ENCODE peak calls at places on chromosomes 2 and 18, in seven cellular contexts. One of them, this sample, is unnamed.

GRCh38 chr2:12931211-12931844 is 214.6 kb downstream of the TRIB2 start:
- DNase-seq in stomach: no peak
- DNase-seq in GM12878: no peak
- DNase-seq in cardiac muscle cell: peak
- DNase-seq in Calu3: peak
- DNase-seq in lower lobe of right lung: no peak
- DNase-seq in B cell: peak
- DNase-seq in this sample: peak

GRCh38 chr2:178484245-178485041 is 4.2 kb downstream of the PLEKHA3 start:
- DNase-seq in Calu3: peak
- DNase-seq in cardiac muscle cell: no peak
- DNase-seq in lower lobe of right lung: no peak
- DNase-seq in GM12878: no peak
- DNase-seq in stomach: peak
- DNase-seq in B cell: no peak
- DNase-seq in this sample: no peak

GRCh38 chr2:24080721-24081120 is 3.9 kb downstream of the TP53I3 start:
- DNase-seq in stomach: no peak
- DNase-seq in GM12878: no peak
- DNase-seq in cardiac muscle cell: no peak
- DNase-seq in Calu3: no peak
- DNase-seq in B cell: no peak
- DNase-seq in lower lobe of right lung: no peak
- DNase-seq in this sample: no peak

GRCh38 chr2:16043192-16043591 is 102.8 kb downstream of the MYCN start:
- DNase-seq in cardiac muscle cell: no peak
- DNase-seq in GM12878: no peak
- DNase-seq in Calu3: no peak
- DNase-seq in lower lobe of right lung: no peak
- DNase-seq in stomach: no peak
- DNase-seq in B cell: no peak
- DNase-seq in this sample: no peak

GRCh38 chr2:10188211-10188610 is 65.7 kb downstream of the RRM2 start:
- DNase-seq in cardiac muscle cell: no peak
- DNase-seq in Calu3: no peak
- DNase-seq in GM12878: no peak
- DNase-seq in stomach: peak
- DNase-seq in lower lobe of right lung: no peak
- DNase-seq in B cell: no peak
- DNase-seq in this sample: no peak

GRCh38 chr2:3637311-3637675 is 20.7 kb upstream of the ALLC start:
- DNase-seq in lower lobe of right lung: no peak
- DNase-seq in B cell: no peak
- DNase-seq in GM12878: no peak
- DNase-seq in stomach: peak
- DNase-seq in cardiac muscle cell: no peak
- DNase-seq in Calu3: no peak
- DNase-seq in this sample: no peak

GRCh38 chr2:207418422-207418821 is 111.3 kb upstream of the CREB1 start:
- DNase-seq in cardiac muscle cell: no peak
- DNase-seq in stomach: no peak
- DNase-seq in lower lobe of right lung: no peak
- DNase-seq in GM12878: no peak
- DNase-seq in B cell: no peak
- DNase-seq in Calu3: no peak
- DNase-seq in this sample: no peak

GRCh38 chr18:62812891-62813290 is 97.5 kb downstream of the PHLPP1 start:
- DNase-seq in stomach: no peak
- DNase-seq in Calu3: no peak
- DNase-seq in cardiac muscle cell: no peak
- DNase-seq in lower lobe of right lung: no peak
- DNase-seq in GM12878: no peak
- DNase-seq in B cell: no peak
- DNase-seq in this sample: no peak

GRCh38 chr2:120797421-120798289 is 62.0 kb downstream of the GLI2 start:
- DNase-seq in stomach: no peak
- DNase-seq in B cell: no peak
- DNase-seq in Calu3: no peak
- DNase-seq in GM12878: no peak
- DNase-seq in lower lobe of right lung: no peak
- DNase-seq in cardiac muscle cell: no peak
- DNase-seq in this sample: no peak

GRCh38 chr18:79203017-79203605 is 133.9 kb downstream of the ATP9B start:
- DNase-seq in B cell: no peak
- DNase-seq in stomach: no peak
- DNase-seq in GM12878: no peak
- DNase-seq in lower lobe of right lung: no peak
- DNase-seq in cardiac muscle cell: no peak
- DNase-seq in Calu3: peak
- DNase-seq in this sample: no peak

GRCh38 chr18:3411327-3411726 is 38.6 kb upstream of the TGIF1 start:
- DNase-seq in GM12878: no peak
- DNase-seq in B cell: no peak
- DNase-seq in stomach: no peak
- DNase-seq in cardiac muscle cell: no peak
- DNase-seq in Calu3: no peak
- DNase-seq in lower lobe of right lung: no peak
- DNase-seq in this sample: no peak

GRCh38 chr2:60641866-60642788 is 88.7 kb upstream of the BCL11A start:
- DNase-seq in B cell: no peak
- DNase-seq in stomach: peak
- DNase-seq in lower lobe of right lung: no peak
- DNase-seq in cardiac muscle cell: peak
- DNase-seq in Calu3: peak
- DNase-seq in GM12878: no peak
- DNase-seq in this sample: peak

GRCh38 chr2:134323777-134324176 is 69.9 kb downstream of the MGAT5 start:
- DNase-seq in B cell: no peak
- DNase-seq in Calu3: no peak
- DNase-seq in GM12878: no peak
- DNase-seq in stomach: no peak
- DNase-seq in cardiac muscle cell: no peak
- DNase-seq in lower lobe of right lung: no peak
- DNase-seq in this sample: no peak

GRCh38 chr18:22977847-22978701 is 44.9 kb downstream of the RBBP8 start:
- DNase-seq in cardiac muscle cell: no peak
- DNase-seq in Calu3: peak
- DNase-seq in GM12878: no peak
- DNase-seq in B cell: no peak
- DNase-seq in stomach: no peak
- DNase-seq in lower lobe of right lung: no peak
- DNase-seq in this sample: no peak

GRCh38 chr2:2452961-2453360 is 121.9 kb upstream of the MYT1L start:
- DNase-seq in cardiac muscle cell: no peak
- DNase-seq in lower lobe of right lung: no peak
- DNase-seq in B cell: no peak
- DNase-seq in stomach: no peak
- DNase-seq in Calu3: no peak
- DNase-seq in GM12878: no peak
- DNase-seq in this sample: no peak

GRCh38 chr2:152050345-152050744 is 48.5 kb downstream of the CACNB4 start:
- DNase-seq in GM12878: no peak
- DNase-seq in Calu3: no peak
- DNase-seq in lower lobe of right lung: no peak
- DNase-seq in stomach: no peak
- DNase-seq in cardiac muscle cell: no peak
- DNase-seq in B cell: no peak
- DNase-seq in this sample: no peak

GRCh38 chr2:158676696-158677095 is 118.4 kb upstream of the DAPL1 start:
- DNase-seq in GM12878: no peak
- DNase-seq in cardiac muscle cell: no peak
- DNase-seq in Calu3: no peak
- DNase-seq in B cell: no peak
- DNase-seq in lower lobe of right lung: no peak
- DNase-seq in stomach: no peak
- DNase-seq in this sample: no peak

GRCh38 chr2:131154647-131155046 is 49.5 kb downstream of the PLEKHB2 start:
- DNase-seq in B cell: no peak
- DNase-seq in lower lobe of right lung: no peak
- DNase-seq in stomach: no peak
- DNase-seq in cardiac muscle cell: no peak
- DNase-seq in GM12878: no peak
- DNase-seq in Calu3: no peak
- DNase-seq in this sample: no peak

GRCh38 chr2:11248-11941 is 34.9 kb downstream of the FAM110C start:
- DNase-seq in stomach: peak
- DNase-seq in GM12878: no peak
- DNase-seq in cardiac muscle cell: no peak
- DNase-seq in lower lobe of right lung: peak
- DNase-seq in B cell: no peak
- DNase-seq in Calu3: peak
- DNase-seq in this sample: no peak

GRCh38 chr18:68826111-68826510 is 28.2 kb downstream of the CCDC102B start:
- DNase-seq in lower lobe of right lung: no peak
- DNase-seq in stomach: no peak
- DNase-seq in Calu3: no peak
- DNase-seq in GM12878: no peak
- DNase-seq in B cell: no peak
- DNase-seq in cardiac muscle cell: no peak
- DNase-seq in this sample: no peak
- TF ChIP-seq CTCF in lower lobe of right lung: no peak
- TF ChIP-seq CTCF in stomach: no peak
- TF ChIP-seq CTCF in Calu3: no peak
- TF ChIP-seq CTCF in GM12878: no peak
- TF ChIP-seq CTCF in B cell: no peak
- TF ChIP-seq CTCF in cardiac muscle cell: no peak
- TF ChIP-seq CTCF in this sample: no peak

GRCh38 chr2:174750923-174751441 is 13.3 kb downstream of the CHRNA1 start:
- DNase-seq in stomach: no peak
- DNase-seq in cardiac muscle cell: no peak
- DNase-seq in Calu3: no peak
- DNase-seq in B cell: peak
- DNase-seq in lower lobe of right lung: no peak
- DNase-seq in GM12878: peak
- DNase-seq in this sample: no peak
- TF ChIP-seq CTCF in stomach: no peak
- TF ChIP-seq CTCF in cardiac muscle cell: no peak
- TF ChIP-seq CTCF in Calu3: no peak
- TF ChIP-seq CTCF in B cell: peak
- TF ChIP-seq CTCF in lower lobe of right lung: no peak
- TF ChIP-seq CTCF in GM12878: peak
- TF ChIP-seq CTCF in this sample: no peak

DNA sequence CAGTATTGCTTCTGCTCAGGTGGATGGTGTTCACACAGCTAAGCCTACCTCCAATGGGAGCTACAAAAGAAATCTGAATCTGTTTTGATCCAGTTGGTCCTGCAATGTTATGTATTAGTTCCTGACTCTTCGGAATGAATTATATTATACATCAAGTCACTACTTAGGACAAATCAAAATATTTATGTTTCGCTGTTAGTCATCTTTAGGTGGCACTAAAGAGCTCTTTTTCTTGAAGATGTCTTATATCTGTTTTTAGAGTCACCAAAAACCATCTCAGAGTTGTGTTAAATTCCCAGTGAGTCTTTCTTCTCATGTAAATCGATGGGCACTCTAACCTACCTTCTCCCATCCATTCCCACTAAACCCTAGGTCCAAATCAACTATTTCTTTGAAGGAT is 2.2 kb downstream of the DNER start:
- DNase-seq in Calu3: no peak
- DNase-seq in B cell: no peak
- DNase-seq in stomach: no peak
- DNase-seq in lower lobe of right lung: no peak
- DNase-seq in cardiac muscle cell: no peak
- DNase-seq in GM12878: no peak
- DNase-seq in this sample: no peak
- TF ChIP-seq CTCF in Calu3: peak
- TF ChIP-seq CTCF in B cell: no peak
- TF ChIP-seq CTCF in stomach: no peak
- TF ChIP-seq CTCF in lower lobe of right lung: no peak
- TF ChIP-seq CTCF in cardiac muscle cell: no peak
- TF ChIP-seq CTCF in GM12878: no peak
- TF ChIP-seq CTCF in this sample: no peak

DNA sequence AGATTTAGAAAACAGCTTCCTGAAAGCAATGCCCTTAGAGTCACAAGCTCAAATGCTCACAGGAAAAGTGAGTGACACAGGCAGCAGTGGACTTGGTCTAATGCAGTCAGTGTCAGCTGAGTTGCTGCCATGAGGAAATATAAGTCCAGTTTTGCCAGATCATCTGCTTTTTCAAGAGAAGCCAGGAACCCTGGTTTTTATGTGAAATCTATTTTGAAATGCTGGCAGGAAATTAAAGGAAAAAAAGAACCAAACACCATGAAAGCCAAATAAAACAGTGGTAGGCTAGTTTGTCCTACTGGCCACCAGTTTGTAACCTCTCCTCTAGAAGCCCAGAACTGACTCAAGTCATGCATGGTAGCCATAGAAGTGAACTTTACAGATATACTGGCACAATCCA is 109.2 kb downstream of the THADA start:
- DNase-seq in stomach: no peak
- DNase-seq in Calu3: no peak
- DNase-seq in B cell: no peak
- DNase-seq in cardiac muscle cell: no peak
- DNase-seq in lower lobe of right lung: no peak
- DNase-seq in GM12878: no peak
- DNase-seq in this sample: no peak
- TF ChIP-seq CTCF in stomach: no peak
- TF ChIP-seq CTCF in Calu3: no peak
- TF ChIP-seq CTCF in B cell: no peak
- TF ChIP-seq CTCF in cardiac muscle cell: no peak
- TF ChIP-seq CTCF in lower lobe of right lung: no peak
- TF ChIP-seq CTCF in GM12878: no peak
- TF ChIP-seq CTCF in this sample: no peak

DNA sequence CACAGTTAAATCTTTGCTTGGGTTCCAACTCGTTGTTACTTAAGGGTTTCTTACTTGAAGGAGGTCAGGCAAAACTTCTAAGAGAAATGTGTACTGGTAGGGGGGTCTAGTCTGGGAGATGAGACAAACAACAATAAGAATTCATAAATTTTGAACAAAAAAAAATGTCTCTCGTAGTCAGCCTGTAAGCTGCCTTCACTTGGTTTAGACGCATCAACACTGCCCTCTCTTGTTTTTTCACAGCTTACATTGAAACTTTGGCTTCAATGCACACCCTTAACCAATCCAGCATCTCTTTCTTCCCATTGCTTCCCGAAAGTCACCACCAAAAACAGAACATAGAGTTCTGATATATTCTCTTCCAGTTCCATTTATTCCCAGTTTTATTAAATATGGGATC is 576.4 kb upstream of the PIK3C3 start:
- DNase-seq in stomach: no peak
- DNase-seq in B cell: no peak
- DNase-seq in cardiac muscle cell: peak
- DNase-seq in GM12878: no peak
- DNase-seq in Calu3: no peak
- DNase-seq in lower lobe of right lung: no peak
- DNase-seq in this sample: no peak
- TF ChIP-seq CTCF in stomach: no peak
- TF ChIP-seq CTCF in B cell: no peak
- TF ChIP-seq CTCF in cardiac muscle cell: peak
- TF ChIP-seq CTCF in GM12878: no peak
- TF ChIP-seq CTCF in Calu3: no peak
- TF ChIP-seq CTCF in lower lobe of right lung: no peak
- TF ChIP-seq CTCF in this sample: no peak

DNA sequence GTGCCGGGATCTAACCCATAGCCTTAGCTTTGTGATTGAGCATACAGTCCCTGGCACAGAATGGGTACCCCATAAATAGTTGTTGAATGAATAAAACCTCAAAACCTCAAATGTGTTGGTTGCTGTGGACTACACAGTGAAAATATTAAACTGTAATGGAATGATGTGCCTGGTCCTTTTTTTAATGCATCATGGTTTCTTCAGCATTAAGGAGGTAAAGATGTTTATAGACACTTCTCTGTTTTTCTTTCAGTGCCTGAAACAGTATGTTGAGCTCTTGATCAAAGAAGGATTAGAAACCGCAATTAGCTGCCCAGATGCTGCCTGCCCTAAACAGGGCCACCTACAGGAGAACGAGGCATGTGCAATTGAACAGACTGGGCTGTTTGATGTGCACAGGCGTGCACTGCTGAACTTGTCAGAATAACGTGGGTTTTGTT is 97.0 kb downstream of the RNF144A start:
- DNase-seq in Calu3: no peak
- DNase-seq in cardiac muscle cell: peak
- DNase-seq in GM12878: no peak
- DNase-seq in B cell: peak
- DNase-seq in stomach: no peak
- DNase-seq in lower lobe of right lung: no peak
- DNase-seq in this sample: peak
- TF ChIP-seq CTCF in Calu3: no peak
- TF ChIP-seq CTCF in cardiac muscle cell: peak
- TF ChIP-seq CTCF in GM12878: peak
- TF ChIP-seq CTCF in B cell: peak
- TF ChIP-seq CTCF in stomach: no peak
- TF ChIP-seq CTCF in lower lobe of right lung: peak
- TF ChIP-seq CTCF in this sample: peak

This sample was measured in GM13976.